ENCODE peak calls at places on chromosomes 11 and 22, in seven cellular contexts. J, V, Z, W, M, Q and H are unnamed samples.

GRCh38 chr22:40401981-40402406 is 31.6 kb downstream of the SGSM3 start:
- DNase-seq in J (no peak), V (no peak), Z (no peak), W (no peak), M (no peak), Q (no peak), H (no peak)

GRCh38 chr11:72233056-72233772 is 8.6 kb downstream of the INPPL1 start:
- DNase-seq in J (no peak), V (no peak), Z (peak), W (no peak), M (no peak), Q (no peak), H (peak)

GRCh38 chr11:2509481-2510001 is 64.7 kb downstream of the KCNQ1 start:
- DNase-seq in J (no peak), V (no peak), Z (peak), W (peak), M (peak), Q (no peak), H (peak)

GRCh38 chr11:113895367-113896155 is 9.0 kb upstream of the HTR3B start:
- DNase-seq in J (no peak), V (no peak), Z (no peak), W (no peak), M (no peak), Q (no peak), H (no peak)

GRCh38 chr11:33642461-33643166 is 58.0 kb downstream of the C11orf91 start:
- DNase-seq in J (no peak), V (no peak), Z (no peak), W (no peak), M (no peak), Q (peak), H (no peak)

GRCh38 chr11:8604078-8604723 is 10.2 kb upstream of the STK33 start:
- DNase-seq in J (no peak), V (peak), Z (no peak), W (peak), M (peak), Q (peak), H (peak)

GRCh38 chr11:121613724-121614123 is 161.0 kb upstream of the SORL1-AS1 start:
- DNase-seq in J (no peak), V (no peak), Z (no peak), W (no peak), M (no peak), Q (no peak), H (no peak)

GRCh38 chr11:22449441-22449840 is 111.3 kb downstream of the SLC17A6 start:
- DNase-seq in J (no peak), V (no peak), Z (no peak), W (no peak), M (no peak), Q (no peak), H (no peak)

GRCh38 chr11:127288926-127289325 is 288.4 kb upstream of the KIRREL3 start:
- DNase-seq in J (no peak), V (no peak), Z (no peak), W (no peak), M (no peak), Q (no peak), H (no peak)

DNA sequence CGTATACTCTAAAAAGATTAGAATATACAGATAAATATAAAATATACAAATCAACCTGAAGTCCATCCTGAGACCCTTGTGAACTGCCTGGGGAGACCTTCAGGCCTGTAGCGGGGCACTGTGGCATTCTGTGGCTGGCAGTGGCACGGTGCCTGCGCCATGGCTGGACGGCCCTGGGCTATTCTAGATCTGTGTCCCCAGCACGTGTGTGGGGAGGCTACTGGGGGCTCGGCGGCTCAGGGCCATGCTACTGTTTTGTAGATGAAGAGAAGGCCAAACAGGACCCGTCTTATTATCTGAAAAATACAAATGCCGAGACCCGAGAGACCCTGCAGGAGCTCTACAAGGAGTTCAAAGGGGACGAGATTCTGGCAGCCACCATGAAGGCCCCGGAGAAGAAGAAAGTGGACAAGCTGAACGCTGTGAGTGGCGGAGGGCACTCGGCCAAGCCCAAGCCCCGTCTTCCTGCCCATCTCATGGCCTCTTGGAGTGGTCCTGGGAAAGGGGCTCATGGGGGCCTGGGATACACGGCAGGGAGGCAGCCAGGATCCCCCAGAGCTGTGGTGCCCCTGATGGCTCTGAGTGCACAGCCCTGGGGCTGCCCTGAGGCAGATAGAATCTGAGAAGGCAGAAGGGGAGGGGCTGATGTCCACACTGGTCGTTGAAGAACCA is 18.8 kb downstream of the PPIL2 start:
- DNase-seq in J (no peak), V (no peak), Z (no peak), W (no peak), M (no peak), Q (no peak), H (no peak)
- TF ChIP-seq POLR2AphosphoS5 in J (no peak), V (peak), Z (no peak), W (no peak), M (no peak), Q (no peak), H (no peak)

GRCh38 chr11:10388096-10388495 is 67.0 kb upstream of the AMPD3 start:
- DNase-seq in J (no peak), V (no peak), Z (no peak), W (no peak), M (no peak), Q (no peak), H (no peak)

GRCh38 chr11:10387209-10388083 is 67.6 kb upstream of the AMPD3 start:
- DNase-seq in J (no peak), V (no peak), Z (peak), W (peak), M (no peak), Q (no peak), H (peak)

GRCh38 chr11:10388574-10388973 is 66.5 kb upstream of the AMPD3 start:
- DNase-seq in J (no peak), V (no peak), Z (no peak), W (no peak), M (no peak), Q (no peak), H (peak)

GRCh38 chr11:10392680-10393079 is 62.4 kb upstream of the AMPD3 start:
- DNase-seq in J (no peak), V (no peak), Z (no peak), W (no peak), M (no peak), Q (no peak), H (no peak)

GRCh38 chr11:10390375-10390774 is 64.7 kb upstream of the AMPD3 start:
- DNase-seq in J (no peak), V (no peak), Z (no peak), W (no peak), M (no peak), Q (no peak), H (no peak)
- TF ChIP-seq POLR2AphosphoS5 in J (no peak), V (no peak), Z (no peak), W (no peak), M (no peak), Q (no peak), H (no peak)

GRCh38 chr22:46614070-46614931 is 5.9 kb upstream of the GRAMD4 start:
- DNase-seq in J (peak), V (no peak), Z (no peak), W (peak), M (no peak), Q (no peak), H (no peak)
- TF ChIP-seq POLR2AphosphoS5 in J (no peak), V (no peak), Z (no peak), W (no peak), M (no peak), Q (no peak), H (no peak)

GRCh38 chr11:111977141-111978027 is 40.2 kb downstream of the DIXDC1 start:
- DNase-seq in J (no peak), V (no peak), Z (peak), W (peak), M (peak), Q (no peak), H (peak)
- TF ChIP-seq POLR2AphosphoS5 in J (no peak), V (no peak), Z (peak), W (peak), M (peak), Q (no peak), H (peak)

DNA sequence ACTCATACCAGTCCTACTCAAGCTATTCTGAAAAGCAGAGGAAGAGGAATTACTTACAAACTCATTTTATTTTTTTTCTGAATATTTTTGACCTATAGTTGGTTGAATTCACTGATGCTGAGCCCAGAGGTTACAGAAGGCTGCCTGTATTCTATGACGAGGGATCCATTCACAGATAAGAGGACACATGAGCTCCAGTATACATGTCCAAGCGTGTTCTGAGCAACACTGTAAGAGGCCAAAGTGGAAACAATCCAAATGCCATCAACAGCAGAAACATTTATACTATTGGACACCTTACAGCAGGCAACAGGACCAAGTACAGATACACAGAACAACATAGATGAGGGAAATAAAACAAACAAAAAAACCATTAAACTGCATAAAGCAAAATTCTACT is 10.3 kb downstream of the KDM4E start:
- DNase-seq in J (no peak), V (no peak), Z (no peak), W (no peak), M (no peak), Q (no peak), H (no peak)
- TF ChIP-seq POLR2AphosphoS5 in J (no peak), V (no peak), Z (no peak), W (no peak), M (no peak), Q (no peak), H (no peak)